ENCODE peak calls at places on chromosomes 4 and X, in four cellular contexts. C, R, J and A are unnamed samples.

GRCh38 chr4:168656055-168656660 is 159.3 kb downstream of the PALLD start:
- DNase-seq in C (peak; percentile 94), R (peak; percentile 55), J (no peak), A (peak; percentile 95)

GRCh38 chr4:16573181-16573580 is 325.3 kb downstream of the LDB2 start:
- DNase-seq in C (peak; percentile 39), R (peak; percentile 41), J (no peak), A (peak; percentile 88)

GRCh38 chr4:110475881-110476818 is at the start of gene ENPEP:
- DNase-seq in C (peak; percentile 37), R (no peak), J (peak; percentile 20), A (peak; percentile 68)

GRCh38 chrX:97806238-97806637 is 922.5 kb downstream of the RPA4 start:
- DNase-seq in C (peak; percentile 5), R (peak; percentile 31), J (no peak), A (peak; percentile 24)

GRCh38 chrX:9859711-9860555 is 73.7 kb downstream of the SHROOM2 start:
- DNase-seq in C (peak; percentile 69), R (peak; percentile 25), J (no peak), A (peak; percentile 44)

GRCh38 chr4:25172964-25173917 is 13.0 kb upstream of the SEPSECS start:
- DNase-seq in C (peak; percentile 99), R (peak; percentile 81), J (no peak), A (peak; percentile 100)

GRCh38 chr4:19224820-19225219 is 1026.9 kb upstream of the SLIT2 start:
- DNase-seq in C (peak; percentile 53), R (peak; percentile 36), J (peak; percentile 28), A (peak; percentile 44)

GRCh38 chrX:125850693-125851092 is 315.4 kb downstream of the DCAF12L2 start:
- DNase-seq in C (no peak), R (no peak), J (no peak), A (no peak)

GRCh38 chr4:106421441-106422296 is 53.1 kb upstream of the GIMD1 start:
- DNase-seq in C (peak; percentile 96), R (no peak), J (no peak), A (no peak)

GRCh38 chr4:1683903-1684755 is at the start of gene FAM53A:
- DNase-seq in C (peak; percentile 81), R (peak; percentile 69), J (peak; percentile 82), A (peak; percentile 74)

GRCh38 chr4:4606321-4606720 is 64.5 kb upstream of the STX18 start:
- DNase-seq in C (peak; percentile 79), R (peak; percentile 70), J (no peak), A (peak; percentile 71)

GRCh38 chrX:77658886-77659285 is 127.1 kb downstream of the ATRX start:
- DNase-seq in C (no peak), R (no peak), J (no peak), A (no peak)

GRCh38 chr4:127668770-127669169 is 36.0 kb downstream of the INTU start:
- DNase-seq in C (no peak), R (no peak), J (no peak), A (no peak)

GRCh38 chr4:86606809-86607208 is 12.7 kb downstream of the PTPN13 start:
- DNase-seq in C (no peak), R (no peak), J (no peak), A (no peak)

GRCh38 chr4:18075823-18076433 is 54.4 kb upstream of the LCORL start:
- DNase-seq in C (no peak), R (peak; percentile 74), J (no peak), A (peak; percentile 38)

GRCh38 chr4:72319596-72319995 is 249.4 kb downstream of the ADAMTS3 start:
- DNase-seq in C (peak; percentile 82), R (peak; percentile 31), J (no peak), A (peak; percentile 85)

GRCh38 chrX:119753639-119754257 is 4.6 kb upstream of the SOWAHD start:
- DNase-seq in C (peak; percentile 36), R (peak; percentile 54), J (peak; percentile 28), A (peak; percentile 51)

GRCh38 chr4:89509708-89510269 is 202.2 kb upstream of the GPRIN3 start:
- DNase-seq in C (peak; percentile 96), R (no peak), J (no peak), A (peak; percentile 97)

GRCh38 chr4:139154952-139155557 is 22.0 kb downstream of the ELF2 start:
- DNase-seq in C (no peak), R (no peak), J (no peak), A (no peak)

GRCh38 chrX:7448123-7448522 is 300.2 kb upstream of the PUDP start:
- DNase-seq in C (no peak), R (no peak), J (no peak), A (no peak)

GRCh38 chr4:94561249-94562024 is 109.7 kb downstream of the PDLIM5 start:
- DNase-seq in C (peak; percentile 56), R (peak; percentile 39), J (no peak), A (peak; percentile 78)

GRCh38 chr4:17385403-17385802 is 126.5 kb downstream of the QDPR start:
- DNase-seq in C (peak; percentile 44), R (peak; percentile 78), J (no peak), A (peak; percentile 42)

GRCh38 chr4:39933689-39934590 is 43.8 kb downstream of the PDS5A start:
- DNase-seq in C (peak; percentile 55), R (no peak), J (no peak), A (peak; percentile 24)

GRCh38 chrX:56615282-56615681 is 51.9 kb downstream of the UBQLN2 start:
- DNase-seq in C (no peak), R (no peak), J (no peak), A (no peak)

GRCh38 chrX:79138658-79139241 is 5.7 kb upstream of the GPR174 start:
- DNase-seq in C (no peak), R (no peak), J (no peak), A (no peak)

GRCh38 chr4:73236151-73236550 is 22.4 kb downstream of the ANKRD17 start:
- DNase-seq in C (no peak), R (no peak), J (no peak), A (no peak)

GRCh38 chr4:10929818-10930217 is 245.2 kb upstream of the CLNK start:
- DNase-seq in C (no peak), R (no peak), J (no peak), A (no peak)

GRCh38 chrX:76893930-76894329 is 466.4 kb downstream of the MAGEE1 start:
- DNase-seq in C (no peak), R (no peak), J (no peak), A (no peak)

GRCh38 chrX:110015027-110015426 is 12.1 kb downstream of the TMEM164 start:
- DNase-seq in C (no peak), R (peak; percentile 53), J (no peak), A (no peak)

GRCh38 chrX:1598021-1598875 is 6.8 kb downstream of the AKAP17A start:
- DNase-seq in C (no peak), R (no peak), J (no peak), A (no peak)

GRCh38 chrX:131816551-131817136 is 206.5 kb upstream of the STK26 start:
- DNase-seq in C (peak; percentile 67), R (peak; percentile 59), J (peak; percentile 63), A (peak; percentile 75)